ENCODE peak calls at places on chromosomes 3 and 15, in four cellular contexts. J is aorta; L is HTR-8/SVneo; K is activated naive CD8-positive, alpha-beta T cell treated with anti-CD3 and anti-CD28 coated beads, Interleukin-2, amount 10 ng/mL, durations not matched to agents 7 days and 5 days. D is an unnamed sample.

GRCh38 chr15:29675791-29676301 is 146.4 kb downstream of the TJP1 start:
- DNase-seq in L (no peak), J (no peak), K (no peak), D (no peak)

GRCh38 chr3:45984331-45985312 is 11.0 kb downstream of the FYCO1 start:
- DNase-seq in K (no peak), L (no peak), J (no peak), D (no peak)

GRCh38 chr3:46881819-46882376 is 4.4 kb downstream of the PTH1R start:
- DNase-seq in L (no peak), J (no peak), K (no peak), D (no peak)

GRCh38 chr15:65421360-65422215 is 1.2 kb downstream of the IGDCC4 start:
- DNase-seq in J (peak), K (peak), L (no peak), D (no peak)

GRCh38 chr15:53976844-53977392 is 1.3 kb upstream of the UNC13C start:
- DNase-seq in K (no peak), J (peak), L (no peak), D (peak)

GRCh38 chr15:29968099-29968892 is 114.5 kb upstream of the GOLGA8J start:
- DNase-seq in J (no peak), L (no peak), K (peak), D (no peak)

GRCh38 chr3:71055602-71056001 is 527.9 kb downstream of the FOXP1 start:
- DNase-seq in J (no peak), K (no peak), L (no peak), D (no peak)

GRCh38 chr3:55246016-55246415 is 241.1 kb downstream of the WNT5A start:
- DNase-seq in K (no peak), L (no peak), J (no peak), D (no peak)

GRCh38 chr3:132660056-132660744 is at the start of gene UBA5:
- DNase-seq in L (peak), J (peak), K (peak), D (peak)

GRCh38 chr3:120144267-120144666 is 50.0 kb upstream of the GSK3B start:
- DNase-seq in J (no peak), L (peak), K (no peak), D (no peak)

GRCh38 chr15:36407647-36408046 is 171.8 kb upstream of the CDIN1 start:
- DNase-seq in J (no peak), L (peak), K (no peak), D (peak)

GRCh38 chr3:39065197-39065596 is 13.4 kb downstream of the WDR48 start:
- DNase-seq in J (no peak), L (peak), K (no peak), D (peak)

GRCh38 chr15:77414781-77415442 is 5.0 kb downstream of the PEAK1 start:
- DNase-seq in K (no peak), L (no peak), J (no peak), D (peak)

GRCh38 chr3:149128856-149129255 is 582 bp upstream of the HPS3 start:
- DNase-seq in K (no peak), J (no peak), L (no peak), D (peak)

GRCh38 chr3:9732080-9732752 is 681 bp downstream of the BRPF1 start:
- DNase-seq in L (no peak), J (peak), K (peak), D (peak)

GRCh38 chr3:9932535-9932842 is 1.1 kb upstream of the CRELD1 start:
- DNase-seq in L (no peak), J (no peak), K (no peak), D (no peak)

GRCh38 chr3:184334470-184335158 is 2.8 kb upstream of the FAM131A start:
- DNase-seq in J (no peak), K (no peak), L (no peak), D (peak)

GRCh38 chr3:39107874-39108308 is 411 bp downstream of the TTC21A start:
- DNase-seq in J (no peak), L (peak), K (no peak), D (no peak)

GRCh38 chr15:63238796-63239195 is 38.6 kb upstream of the APH1B start:
- DNase-seq in J (no peak), K (no peak), L (peak), D (peak)

GRCh38 chr3:13016083-13016725 is 57.0 kb downstream of the IQSEC1 start:
- DNase-seq in K (no peak), L (no peak), J (peak), D (no peak)

GRCh38 chr3:5004319-5005152 is 25.3 kb downstream of the BHLHE40 start:
- DNase-seq in L (no peak), J (no peak), K (no peak), D (no peak)

GRCh38 chr15:71375934-71376333 is 260.7 kb downstream of the THSD4 start:
- DNase-seq in K (no peak), J (no peak), L (no peak), D (no peak)

GRCh38 chr3:149936812-149937230 is 33.9 kb downstream of the PFN2 start:
- DNase-seq in L (peak), K (no peak), J (peak), D (peak)

GRCh38 chr3:150870406-150870805 is 34.8 kb downstream of the MINDY4B start:
- DNase-seq in K (no peak), J (no peak), L (peak), D (no peak)

GRCh38 chr3:140726061-140726460 is 48.2 kb downstream of the TRIM42 start:
- DNase-seq in K (no peak), L (no peak), J (no peak), D (no peak)

GRCh38 chr15:69402816-69403215 is 11.3 kb upstream of the KIF23 start:
- DNase-seq in L (no peak), J (no peak), K (no peak), D (no peak)

GRCh38 chr3:9231006-9231405 is 18.4 kb downstream of the SRGAP3 start:
- DNase-seq in J (no peak), K (no peak), L (no peak), D (no peak)

GRCh38 chr15:65100427-65100826 is 14.6 kb downstream of the UBAP1L start:
- DNase-seq in K (no peak), J (no peak), L (no peak), D (no peak)

GRCh38 chr3:50205719-50206276 is 727 bp downstream of the SLC38A3 start:
- DNase-seq in K (peak), L (no peak), J (no peak), D (no peak)

GRCh38 chr3:14455571-14456317 is 53.3 kb downstream of the SLC6A6 start:
- DNase-seq in K (no peak), L (no peak), J (peak), D (no peak)

GRCh38 chr15:33031324-33031736 is 163.2 kb downstream of the FMN1 start:
- DNase-seq in K (no peak), J (no peak), L (no peak), D (no peak)

GRCh38 chr3:98734311-98734710 is 28.8 kb upstream of the ST3GAL6 start:
- DNase-seq in K (no peak), J (no peak), L (no peak), D (no peak)

GRCh38 chr3:86738684-86739083 is 252.3 kb downstream of the VGLL3 start:
- DNase-seq in J (no peak), L (no peak), K (no peak), D (no peak)

GRCh38 chr3:128052831-128053419 is 688 bp downstream of the SEC61A1 start:
- DNase-seq in L (no peak), K (no peak), J (no peak), D (peak)

GRCh38 chr15:71508081-71508682 is 302.2 kb upstream of the NR2E3 start:
- DNase-seq in K (no peak), J (no peak), L (no peak), D (no peak)

GRCh38 chr3:123535580-123535979 is 49.3 kb downstream of the HACD2 start:
- DNase-seq in L (no peak), J (no peak), K (no peak), D (no peak)

GRCh38 chr3:187062526-187063177 is 76.6 kb downstream of the RPL39L start:
- DNase-seq in J (no peak), K (no peak), L (no peak), D (no peak)

GRCh38 chr15:72184165-72184811 is 13.3 kb downstream of the GRAMD2A start:
- DNase-seq in J (peak), L (peak), K (no peak), D (no peak)

D was measured in OCI-M1.